ENCODE peak calls at places on chromosomes 11 and 22, in nine cellular contexts. D is Peyer's patch, V is fibroblast of lung, Q is H9, P is caudate nucleus, C is MM.1S, O is OCI-LY7, H is upper lobe of right lung, G is lower lobe of right lung. R is an unnamed sample.

GRCh38 chr22:22887621-22888503 is at the start of gene IGLL5:
- DNase-seq in G (no peak), V (no peak), D (no peak), O (peak; percentile 67), C (peak; percentile 79), P (no peak), H (no peak), Q (no peak), R (no peak)

GRCh38 chr11:113184498-113184897 is 129.9 kb upstream of the TTC12 start:
- DNase-seq in H (no peak), O (no peak), Q (no peak), G (no peak), V (peak; percentile 98), C (no peak), P (no peak), D (no peak), R (no peak)

GRCh38 chr11:12361650-12362049 is 15.7 kb upstream of the PARVA start:
- DNase-seq in G (no peak), D (no peak), O (no peak), H (no peak), V (peak; percentile 19), C (no peak), P (no peak), Q (no peak), R (no peak)

GRCh38 chr11:12719221-12719620 is 45.0 kb downstream of the TEAD1 start:
- DNase-seq in C (no peak), O (no peak), D (no peak), V (peak; percentile 59), Q (no peak), G (no peak), H (no peak), P (no peak), R (no peak)

GRCh38 chr11:66639066-66639813 is 737 bp downstream of the RBM4 start:
- DNase-seq in Q (no peak), V (peak; percentile 39), C (peak; percentile 20), D (no peak), O (peak; percentile 50), P (no peak), G (no peak), H (no peak), R (peak; percentile 40)

GRCh38 chr11:120178441-120179070 is 32.3 kb upstream of the OAF start:
- DNase-seq in D (no peak), Q (no peak), H (peak; percentile 26), C (no peak), P (no peak), G (no peak), V (peak; percentile 65), O (no peak), R (no peak)

GRCh38 chr11:22508691-22509090 is 116.9 kb downstream of the FANCF start:
- DNase-seq in Q (no peak), V (no peak), H (no peak), P (no peak), D (no peak), C (no peak), O (no peak), G (no peak), R (no peak)

GRCh38 chr22:36221799-36222751 is 17.3 kb downstream of the APOL2 start:
- DNase-seq in V (peak; percentile 58), C (peak; percentile 63), H (no peak), P (no peak), G (peak; percentile 69), O (peak; percentile 64), Q (peak; percentile 80), D (peak; percentile 80), R (no peak)

GRCh38 chr11:358129-358805 is 11.0 kb upstream of the B4GALNT4 start:
- DNase-seq in C (no peak), G (no peak), O (no peak), V (no peak), P (no peak), D (no peak), H (peak; percentile 48), Q (peak; percentile 31), R (no peak)

GRCh38 chr22:43413826-43414225 is 2.0 kb downstream of the MPPED1 start:
- DNase-seq in O (no peak), D (no peak), C (no peak), Q (no peak), H (no peak), P (no peak), G (no peak), V (no peak), R (no peak)

GRCh38 chr11:5204787-5205186 is 4.3 kb upstream of the OR51V1 start:
- DNase-seq in C (peak; percentile 76), H (no peak), D (no peak), V (peak; percentile 61), G (no peak), Q (no peak), P (no peak), O (peak; percentile 7), R (no peak)

DNA sequence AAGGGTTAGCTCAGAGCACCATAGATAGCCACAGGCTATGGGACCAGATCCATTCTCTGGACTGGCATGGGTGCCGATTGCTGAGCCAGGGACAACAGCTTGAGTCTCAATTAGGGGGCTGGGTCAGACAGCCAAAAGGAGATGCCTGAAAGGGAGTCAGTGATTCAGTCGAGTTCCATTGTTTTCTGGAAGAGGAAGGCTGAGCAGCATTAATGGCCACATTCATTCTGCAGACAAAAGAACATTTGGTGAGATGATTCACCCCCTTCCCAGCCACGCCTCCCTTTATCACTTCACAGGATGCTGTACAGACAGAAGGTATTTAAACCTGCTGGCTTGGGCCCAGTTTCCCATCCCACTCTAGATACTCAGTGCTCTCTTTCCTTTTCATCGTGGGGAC is 131.9 kb downstream of the ADAMTS15 start:
- DNase-seq in H (no peak), V (peak; percentile 99), O (no peak), Q (peak; percentile 76), G (no peak), P (peak; percentile 45), C (no peak), D (no peak), R (no peak)
- H3K27ac ChIP-seq in H (peak overlapping the region; percentile 68), V (no peak overlapping the region), O (no peak overlapping the region), Q (no peak overlapping the region), G (peak overlapping the region; percentile 31), P (no peak overlapping the region), C (no peak overlapping the region), D (no peak overlapping the region), R (no peak overlapping the region)

GRCh38 chr22:50185384-50186087 is at the start of gene TRABD:
- DNase-seq in H (peak; percentile 95), D (peak; percentile 95), O (peak; percentile 95), P (peak; percentile 36), V (peak; percentile 79), Q (peak; percentile 91), C (peak; percentile 92), G (peak; percentile 92), R (peak; percentile 95)

GRCh38 chr22:50188356-50188755 is 2.6 kb downstream of the TRABD start:
- DNase-seq in D (no peak), C (no peak), G (peak; percentile 39), O (no peak), H (no peak), Q (no peak), V (no peak), P (no peak), R (peak; percentile 61)

GRCh38 chr22:50184541-50185383 is 951 bp upstream of the TRABD start:
- DNase-seq in Q (no peak), C (no peak), D (no peak), G (no peak), V (no peak), P (no peak), O (no peak), H (no peak), R (peak; percentile 32)

GRCh38 chr22:50186181-50186731 is 543 bp downstream of the TRABD start:
- DNase-seq in C (no peak), Q (no peak), H (no peak), V (no peak), D (no peak), G (no peak), P (no peak), O (peak; percentile 33), R (no peak)

GRCh38 chr22:50186789-50187523 is 1.2 kb downstream of the TRABD start:
- DNase-seq in O (peak; percentile 57), V (no peak), C (peak; percentile 64), D (peak; percentile 81), P (no peak), Q (no peak), G (peak; percentile 51), H (no peak), R (peak; percentile 67)
- H3K27ac ChIP-seq in O (peak overlapping the region; percentile 99), V (no peak overlapping the region), C (peak overlapping the region; percentile 71), D (peak overlapping the region; percentile 97), P (no peak overlapping the region), Q (no peak overlapping the region), G (peak overlapping the region; percentile 72), H (peak overlapping the region; percentile 70), R (peak overlapping the region; percentile 37)

GRCh38 chr11:62123669-62124185 is at the start of gene INCENP:
- DNase-seq in V (peak; percentile 98), Q (peak; percentile 98), D (peak; percentile 99), G (peak; percentile 98), C (peak; percentile 99), H (peak; percentile 98), P (peak; percentile 92), O (peak; percentile 98), R (peak; percentile 98)

GRCh38 chr11:62125316-62125715 is 1.5 kb downstream of the INCENP start:
- DNase-seq in O (peak; percentile 18), G (no peak), D (no peak), P (no peak), H (no peak), V (no peak), Q (no peak), C (no peak), R (no peak)

GRCh38 chr11:62124186-62125113 is 639 bp downstream of the INCENP start:
- DNase-seq in P (no peak), H (no peak), V (peak; percentile 56), D (peak; percentile 58), C (peak; percentile 53), G (no peak), Q (no peak), O (peak; percentile 45), R (peak; percentile 63)

GRCh38 chr11:62127426-62127825 is 3.6 kb downstream of the INCENP start:
- DNase-seq in P (no peak), G (no peak), V (no peak), O (no peak), C (no peak), Q (no peak), H (no peak), D (peak; percentile 4), R (no peak)

DNA sequence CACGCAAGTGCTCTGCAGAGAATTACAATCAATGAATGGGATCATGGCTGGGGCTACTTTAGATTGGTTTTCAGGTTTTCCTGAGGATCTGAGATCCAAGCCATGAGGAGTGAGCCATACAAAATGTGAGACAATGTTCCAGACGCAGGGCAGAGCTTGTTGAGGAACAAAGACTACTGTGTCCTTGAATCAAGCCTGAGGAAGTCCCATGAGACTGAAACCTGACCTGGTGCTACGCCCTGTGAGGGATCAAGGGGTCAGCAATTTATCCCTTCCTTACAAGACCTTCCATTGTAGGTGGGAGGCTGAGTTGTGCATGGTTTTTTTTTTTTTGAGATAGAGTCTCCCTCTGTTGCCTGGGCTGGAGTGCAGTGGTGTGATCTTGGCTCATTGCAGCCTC is 2.1 kb downstream of the INCENP start:
- DNase-seq in C (no peak), G (no peak), Q (no peak), H (no peak), O (peak; percentile 18), P (no peak), D (no peak), V (no peak), R (no peak)
- H3K27ac ChIP-seq in C (no peak overlapping the region), G (no peak overlapping the region), Q (no peak overlapping the region), H (no peak overlapping the region), O (no peak overlapping the region), P (no peak overlapping the region), D (no peak overlapping the region), V (no peak overlapping the region), R (no peak overlapping the region)

DNA sequence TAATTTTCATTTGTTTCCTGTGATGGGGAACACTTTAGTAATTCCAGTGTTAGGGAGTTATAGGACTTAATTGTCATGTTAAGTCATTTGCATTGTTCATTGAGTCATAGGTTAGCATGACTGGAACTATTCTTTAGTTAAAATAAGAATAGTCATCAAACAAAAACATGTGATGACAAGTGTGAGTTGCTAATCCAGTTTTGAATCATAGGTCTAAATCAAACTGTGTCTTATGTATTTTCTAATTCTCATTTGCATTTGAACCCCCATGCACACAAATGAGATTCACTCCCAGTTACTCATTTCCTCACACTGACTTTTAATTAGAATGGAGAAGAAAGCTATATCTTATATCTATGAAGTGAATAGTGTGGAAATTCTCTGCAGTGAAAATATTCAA is 405.6 kb downstream of the LRRC4C start:
- DNase-seq in Q (no peak), C (no peak), H (no peak), D (no peak), P (no peak), V (no peak), G (no peak), O (no peak), R (no peak)
- H3K27ac ChIP-seq in Q (no peak overlapping the region), C (no peak overlapping the region), H (no peak overlapping the region), D (no peak overlapping the region), P (no peak overlapping the region), V (no peak overlapping the region), G (no peak overlapping the region), O (no peak overlapping the region), R (no peak overlapping the region)

R was measured in pancreas.